ENCODE peak calls at places on chromosomes 4 and X, in eight cellular contexts. C is AG04450, B is endothelial cell, Q is GM23338, S is RWPE1, X is Calu3, H is GM13976, P is omental fat pad. I is an unnamed sample.

GRCh38 chrX:1521459-1521956 is 15.5 kb downstream of the P2RY8 start:
- DNase-seq in H (peak; percentile 80), P (no peak), B (no peak), Q (peak; percentile 76), C (no peak), X (no peak), S (no peak), I (peak; percentile 83)

GRCh38 chrX:56797966-56798711 is 69.1 kb downstream of the NBDY start:
- DNase-seq in S (no peak), B (no peak), P (no peak), H (no peak), X (peak; percentile 6), C (no peak), Q (no peak), I (peak; percentile 1)

GRCh38 chr4:41525129-41525528 is 12.8 kb upstream of the LIMCH1 start:
- DNase-seq in Q (peak; percentile 82), P (no peak), S (peak; percentile 66), H (no peak), X (peak; percentile 29), B (no peak), C (peak; percentile 8), I (no peak)

GRCh38 chrX:115564243-115564642 is 3.3 kb downstream of the PLS3 start:
- DNase-seq in S (no peak), C (no peak), P (no peak), H (no peak), B (no peak), X (no peak), Q (no peak), I (no peak)

GRCh38 chr4:133866328-133866699 is 335.3 kb downstream of the PABPC4L start:
- DNase-seq in B (no peak), S (no peak), X (no peak), Q (no peak), C (no peak), P (no peak), H (no peak), I (no peak)

GRCh38 chr4:124092101-124093057 is 620.2 kb downstream of the ANKRD50 start:
- DNase-seq in H (no peak), B (no peak), S (no peak), Q (no peak), X (no peak), C (no peak), P (no peak), I (no peak)

GRCh38 chr4:55608591-55608990 is 16.5 kb upstream of the PDCL2 start:
- DNase-seq in B (no peak), H (no peak), X (no peak), C (no peak), P (no peak), Q (no peak), S (no peak), I (no peak)

GRCh38 chr4:41573458-41574129 is 35.6 kb downstream of the LIMCH1 start:
- DNase-seq in C (no peak), X (no peak), B (no peak), Q (no peak), S (peak; percentile 13), P (no peak), H (no peak), I (no peak)

GRCh38 chr4:59247032-59247431 is 1953.1 kb upstream of the ADGRL3 start:
- DNase-seq in X (no peak), S (peak; percentile 5), Q (peak; percentile 5), P (no peak), C (no peak), B (no peak), H (no peak), I (no peak)

GRCh38 chr4:157057187-157057586 is 18.8 kb upstream of the GLRB start:
- DNase-seq in C (no peak), B (no peak), H (no peak), S (no peak), P (no peak), X (no peak), Q (peak; percentile 31), I (no peak)

GRCh38 chrX:111100191-111100590 is 4.2 kb downstream of the PAK3 start:
- DNase-seq in B (peak; percentile 21), S (peak; percentile 63), X (peak; percentile 35), C (no peak), P (no peak), H (peak; percentile 57), Q (peak; percentile 73), I (peak; percentile 75)

GRCh38 chr4:156734965-156735895 is 236.4 kb downstream of the PDGFC start:
- DNase-seq in B (no peak), Q (no peak), P (no peak), C (no peak), S (peak; percentile 30), X (no peak), H (no peak), I (no peak)

GRCh38 chr4:76811604-76812412 is 86.1 kb downstream of the SOWAHB start:
- DNase-seq in C (no peak), X (no peak), Q (peak; percentile 15), P (no peak), S (no peak), B (no peak), H (no peak), I (no peak)

GRCh38 chrX:29813174-29813573 is 402.2 kb upstream of the MAGEB2 start:
- DNase-seq in P (no peak), Q (no peak), B (no peak), S (no peak), H (no peak), C (no peak), X (no peak), I (no peak)

GRCh38 chr4:97984545-97985131 is 158.6 kb downstream of the STPG2 start:
- DNase-seq in S (no peak), B (peak; percentile 20), X (peak; percentile 14), H (no peak), C (no peak), Q (peak; percentile 69), P (no peak), I (no peak)

GRCh38 chr4:83034630-83035494 is at the start of gene COPS4:
- DNase-seq in B (peak; percentile 89), C (peak; percentile 99), X (peak; percentile 92), P (peak; percentile 73), Q (peak; percentile 99), H (peak; percentile 94), S (peak; percentile 97), I (peak; percentile 92)
- TF ChIP-seq CTCF in B (peak; percentile 8), C (peak; percentile 59), X (no peak), P (no peak), Q (peak; percentile 48), H (no peak), S (no peak), I (no peak)

GRCh38 chr4:17097369-17097768 is 198.9 kb upstream of the LDB2 start:
- DNase-seq in P (no peak), X (no peak), H (no peak), B (no peak), Q (peak; percentile 33), C (no peak), S (no peak), I (no peak)
- TF ChIP-seq CTCF in P (no peak), X (no peak), H (no peak), B (no peak), Q (no peak), C (no peak), S (no peak), I (no peak)

GRCh38 chr4:40438384-40439026 is 103.4 kb downstream of the CHRNA9 start:
- DNase-seq in H (no peak), Q (no peak), B (no peak), S (no peak), P (no peak), C (no peak), X (no peak), I (no peak)
- TF ChIP-seq CTCF in H (no peak), Q (no peak), B (no peak), S (no peak), P (no peak), C (no peak), X (no peak), I (no peak)

GRCh38 chrX:126770179-126770578 is 49.4 kb upstream of the PRR32 start:
- DNase-seq in Q (peak; percentile 53), S (peak; percentile 4), X (no peak), H (peak; percentile 35), C (no peak), P (no peak), B (peak; percentile 17), I (peak; percentile 47)
- TF ChIP-seq CTCF in Q (peak; percentile 61), S (peak; percentile 11), X (no peak), H (peak; percentile 45), C (no peak), P (no peak), B (peak; percentile 42), I (peak; percentile 64)

DNA sequence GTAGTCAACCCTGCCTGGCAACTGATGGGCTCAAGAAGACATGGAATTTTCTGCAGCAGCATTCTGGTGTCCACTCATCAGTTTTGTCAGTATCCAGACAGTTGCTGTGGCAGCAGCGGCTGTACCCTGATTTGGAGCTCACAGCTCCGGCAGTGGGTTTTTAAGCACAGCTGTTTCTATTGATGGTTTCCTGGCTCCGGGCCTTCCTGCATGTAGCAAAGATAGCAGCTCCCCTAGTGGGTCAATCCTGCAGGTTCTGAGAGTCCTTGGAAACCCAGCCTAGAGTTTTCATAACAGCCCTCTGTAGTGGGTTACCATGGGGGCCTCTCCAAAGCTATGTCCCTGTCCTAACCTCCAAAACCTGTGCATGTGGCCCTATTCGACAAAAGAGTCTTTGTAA is 84.0 kb upstream of the ATP6AP2 start:
- DNase-seq in B (peak; percentile 18), C (peak; percentile 16), S (no peak), Q (peak; percentile 59), P (no peak), H (no peak), X (no peak), I (no peak)
- TF ChIP-seq CTCF in B (no peak), C (peak; percentile 57), S (no peak), Q (peak; percentile 26), P (no peak), H (no peak), X (no peak), I (no peak)

GRCh38 chrX:16665089-16665488 is 15.1 kb downstream of the S100G start:
- DNase-seq in Q (no peak), X (no peak), H (no peak), C (no peak), P (no peak), S (no peak), B (no peak), I (no peak)

GRCh38 chrX:16666541-16666940 is 16.6 kb downstream of the S100G start:
- DNase-seq in Q (no peak), B (no peak), X (no peak), P (no peak), H (no peak), S (no peak), C (no peak), I (no peak)

DNA sequence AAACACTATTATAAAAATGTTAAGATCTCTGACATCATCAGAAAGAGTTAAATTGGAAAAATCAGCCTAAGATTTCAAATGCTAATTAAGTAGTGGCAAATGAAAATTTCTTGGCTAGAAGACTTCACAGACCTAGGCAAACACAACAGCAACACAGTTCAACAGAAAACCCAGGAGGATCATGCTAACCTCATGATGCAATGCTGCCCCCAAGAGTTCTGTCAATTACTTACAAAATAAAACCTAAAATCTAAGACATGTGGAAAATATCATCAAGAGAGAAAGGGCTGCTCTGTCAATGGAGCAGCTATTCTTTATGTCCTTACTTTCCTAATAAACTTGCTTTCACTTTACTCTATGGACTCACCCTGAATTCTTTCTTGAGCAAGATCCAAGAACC is 21.0 kb downstream of the S100G start:
- DNase-seq in C (no peak), P (no peak), S (peak; percentile 21), X (peak; percentile 5), Q (peak; percentile 52), H (peak; percentile 49), B (peak; percentile 4), I (peak; percentile 54)
- TF ChIP-seq CTCF in C (peak; percentile 32), P (no peak), S (peak; percentile 23), X (no peak), Q (peak; percentile 54), H (peak; percentile 11), B (no peak), I (peak; percentile 10)